ENCODE peak calls at places on chromosomes 16 and 17, in six cellular contexts. I is A549, Y is upper lobe of left lung, Q is K562, M is HepG2, P is GM12878. E is an unnamed sample.
A peak's percentile ranks its signal among the peaks of the same experiment; 100 is the strongest.

GRCh38 chr17:82236142-82236971 is 7.5 kb downstream of the SLC16A3 start:
- ATAC-seq in Q (peak; percentile 58), I (peak; percentile 17), Y (peak; percentile 59), M (peak; percentile 52), P (peak; percentile 41), E (peak; percentile 32)

GRCh38 chr16:2157480-2158261 is 2.1 kb downstream of the TRAF7 start:
- ATAC-seq in I (no peak), Q (no peak), M (peak; percentile 8), P (no peak), Y (no peak), E (no peak)

GRCh38 chr16:69106491-69107291 is 1.2 kb downstream of the HAS3 start:
- ATAC-seq in M (no peak), Y (no peak), I (peak; percentile 37), Q (no peak), P (peak; percentile 24), E (no peak)

GRCh38 chr17:71632328-71632727 is 488.5 kb upstream of the SOX9 start:
- ATAC-seq in P (no peak), Y (no peak), Q (no peak), I (peak; percentile 27), M (no peak), E (no peak)

GRCh38 chr16:72111653-72112451 is 18.2 kb downstream of the DHX38 start:
- ATAC-seq in P (no peak), M (peak; percentile 7), Q (peak; percentile 65), I (no peak), Y (no peak), E (no peak)

GRCh38 chr17:44432254-44433157 is 43.1 kb upstream of the ITGA2B start:
- ATAC-seq in P (no peak), Q (no peak), M (no peak), Y (no peak), I (no peak), E (no peak)

GRCh38 chr17:61579961-61580360 is 11.1 kb downstream of the NACA2 start:
- ATAC-seq in I (peak; percentile 38), P (no peak), Q (peak; percentile 78), Y (no peak), M (peak; percentile 95), E (no peak)

GRCh38 chr16:15960124-15960971 is 10.9 kb downstream of the ABCC1 start:
- ATAC-seq in Q (no peak), I (no peak), Y (no peak), P (peak; percentile 11), M (no peak), E (no peak)

GRCh38 chr16:89409161-89409711 is 81.1 kb downstream of the ANKRD11 start:
- ATAC-seq in Q (peak; percentile 13), I (peak; percentile 12), P (peak; percentile 28), Y (no peak), M (no peak), E (peak; percentile 5)

GRCh38 chr16:56743840-56744239 is 13.9 kb downstream of the NUP93 start:
- ATAC-seq in M (peak; percentile 29), P (peak; percentile 26), Y (no peak), I (peak; percentile 37), Q (peak; percentile 86), E (no peak)

GRCh38 chr17:5583426-5584382 is 605 bp downstream of the NLRP1 start:
- ATAC-seq in Q (no peak), P (peak; percentile 23), Y (peak; percentile 42), I (no peak), M (no peak), E (peak; percentile 8)

GRCh38 chr16:67277999-67278772 is 1.1 kb upstream of the PLEKHG4 start:
- ATAC-seq in Q (no peak), Y (no peak), P (no peak), M (no peak), I (peak; percentile 41), E (no peak)

GRCh38 chr16:14198603-14199002 is 127.5 kb downstream of the MRTFB start:
- ATAC-seq in I (no peak), Y (no peak), Q (no peak), P (peak; percentile 65), M (no peak), E (no peak)

GRCh38 chr16:89170346-89171215 is 967 bp upstream of the CDH15 start:
- ATAC-seq in Y (no peak), M (no peak), P (no peak), I (no peak), Q (peak; percentile 1), E (no peak)

GRCh38 chr17:75594499-75595283 is 7.1 kb downstream of the MYO15B start:
- ATAC-seq in M (peak; percentile 49), Y (no peak), Q (no peak), I (peak; percentile 57), P (peak; percentile 10), E (no peak)

GRCh38 chr16:82694239-82694874 is 67.6 kb downstream of the CDH13 start:
- ATAC-seq in M (no peak), I (no peak), Q (no peak), P (no peak), Y (no peak), E (no peak)

GRCh38 chr17:80415626-80416042 is 667 bp downstream of the ENDOV start:
- ATAC-seq in P (no peak), Y (no peak), M (no peak), Q (peak; percentile 5), I (peak; percentile 63), E (peak; percentile 13)

GRCh38 chr17:50148226-50149098 is 2.0 kb downstream of the PPP1R9B start:
- ATAC-seq in I (peak; percentile 22), P (peak; percentile 61), M (peak; percentile 23), Y (peak; percentile 17), Q (peak; percentile 1), E (no peak)

GRCh38 chr17:67246648-67247415 is 1.8 kb upstream of the HELZ start:
- ATAC-seq in P (peak; percentile 60), M (peak; percentile 74), Q (peak; percentile 9), Y (peak; percentile 89), I (peak; percentile 72), E (no peak)

GRCh38 chr17:72053069-72053846 is 67.6 kb upstream of the SOX9 start:
- ATAC-seq in P (no peak), M (no peak), I (peak; percentile 29), Y (no peak), Q (no peak), E (no peak)

GRCh38 chr16:30122621-30123160 is 329 bp downstream of the MAPK3 start:
- ATAC-seq in P (peak; percentile 30), Q (peak; percentile 34), Y (peak; percentile 12), M (peak; percentile 18), I (peak; percentile 17), E (peak; percentile 2)

GRCh38 chr16:917591-918061 is 53.2 kb downstream of the LMF1 start:
- ATAC-seq in I (no peak), P (no peak), M (no peak), Q (no peak), Y (no peak), E (no peak)

GRCh38 chr17:385836-386144 is 33.2 kb upstream of the RPH3AL start:
- ATAC-seq in M (no peak), Y (no peak), I (no peak), Q (peak; percentile 77), P (no peak), E (no peak)

GRCh38 chr17:27540300-27541105 is 84.3 kb downstream of the KSR1 start:
- ATAC-seq in Y (peak; percentile 91), Q (no peak), M (peak; percentile 78), I (peak; percentile 89), P (no peak), E (peak; percentile 87)

GRCh38 chr16:12159028-12159427 is 182.5 kb downstream of the SNX29 start:
- ATAC-seq in M (no peak), Q (no peak), P (no peak), I (no peak), Y (no peak), E (no peak)

GRCh38 chr17:29682054-29682453 is 59.3 kb upstream of the CORO6 start:
- ATAC-seq in Q (peak; percentile 79), M (no peak), P (peak; percentile 91), Y (peak; percentile 61), I (peak; percentile 35), E (no peak)

GRCh38 chr16:48075398-48075797 is 80.4 kb downstream of the ABCC12 start:
- ATAC-seq in Q (no peak), M (no peak), I (no peak), P (no peak), Y (no peak), E (no peak)

DNA sequence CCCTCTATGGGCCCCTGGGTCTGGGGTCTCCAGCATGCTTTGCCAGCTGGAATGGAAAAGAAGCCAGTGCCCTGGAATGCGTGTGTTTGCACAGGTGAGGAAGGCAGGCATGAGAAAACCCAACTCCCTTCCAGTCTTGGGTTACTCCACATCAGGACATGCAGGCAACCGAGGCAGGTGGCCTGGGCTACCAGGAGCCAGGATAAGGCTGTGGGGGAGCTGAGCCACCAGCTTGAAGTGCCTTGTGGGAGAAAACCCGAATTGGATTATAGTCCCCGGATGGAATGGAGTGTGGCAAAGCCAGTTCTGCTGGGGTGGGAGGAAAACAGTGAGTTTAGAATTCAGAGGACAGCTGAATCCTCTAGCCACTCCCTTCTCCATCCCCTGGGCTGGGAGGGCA is 7.2 kb downstream of the SRCIN1 start:
- ATAC-seq in M (peak; percentile 53), I (peak; percentile 86), Y (no peak), P (peak; percentile 74), Q (peak; percentile 93), E (no peak)
- TF ChIP-seq EP300 in M (no peak), I (no peak), Y (no peak), P (no peak), Q (no peak), E (no peak)

GRCh38 chr17:36534881-36535668 is at the start of gene PIGW:
- ATAC-seq in Y (peak; percentile 95), Q (peak; percentile 92), I (peak; percentile 93), P (peak; percentile 91), M (peak; percentile 92), E (peak; percentile 93)

GRCh38 chr17:36535669-36536081 is 888 bp downstream of the PIGW start:
- ATAC-seq in P (peak; percentile 43), M (no peak), I (peak; percentile 44), Y (peak; percentile 11), Q (no peak), E (peak; percentile 26)

GRCh38 chr17:36532435-36532975 is 2.2 kb downstream of the MYO19 start:
- ATAC-seq in M (no peak), Y (no peak), P (no peak), I (no peak), Q (no peak), E (no peak)

GRCh38 chr17:36529121-36529520 is 5.5 kb downstream of the MYO19 start:
- ATAC-seq in Y (no peak), P (no peak), I (no peak), Q (peak; percentile 12), M (no peak), E (no peak)

GRCh38 chr17:36534117-36534880 is at the start of gene MYO19:
- ATAC-seq in I (peak; percentile 80), Q (peak; percentile 74), P (peak; percentile 60), M (peak; percentile 62), Y (peak; percentile 79), E (peak; percentile 50)
- TF ChIP-seq POLR2A in I (peak; percentile 43), Q (peak; percentile 50), P (no peak), M (peak; percentile 14), Y (no peak), E (peak; percentile 7)

DNA sequence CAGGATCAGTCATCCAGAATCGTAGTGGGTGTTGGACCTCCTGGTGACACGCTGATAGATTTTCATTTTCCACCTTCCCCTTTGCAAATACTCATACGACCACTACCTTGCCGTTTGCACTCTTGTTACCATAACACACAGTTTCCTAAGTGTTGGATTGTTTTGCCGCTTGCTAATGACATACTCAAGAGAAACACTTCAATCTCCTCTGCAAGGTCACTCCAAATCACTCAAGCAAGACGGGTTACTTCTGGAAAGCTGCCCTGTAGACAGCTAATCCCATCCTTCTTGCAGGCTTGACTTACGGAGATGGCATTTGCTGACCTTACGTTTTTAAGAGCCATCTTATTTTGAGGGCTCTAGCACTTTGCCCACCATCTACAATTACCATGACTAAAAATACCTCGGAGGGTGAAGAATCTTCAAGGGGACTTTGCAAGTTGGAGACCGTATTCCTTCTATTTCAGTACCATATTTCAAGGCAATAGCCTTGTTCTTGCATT is 46.2 kb downstream of the MYH3 start:
- ATAC-seq in P (no peak), Q (no peak), Y (no peak), I (no peak), M (no peak), E (no peak)
- TF ChIP-seq CTCF in P (no peak), Q (no peak), Y (no peak), I (no peak), M (no peak), E (no peak)

GRCh38 chr17:35752471-35752870 is 568 bp downstream of the GAS2L2 start:
- ATAC-seq in I (no peak), P (no peak), M (peak; percentile 23), Q (no peak), Y (no peak), E (no peak)
- TF ChIP-seq EP300 in I (no peak), P (no peak), M (no peak), Q (no peak), Y (no peak), E (no peak)